ENCODE peak calls at places on chromosomes 16 and 17, in ten cellular contexts. C is tibial artery, W is heart left ventricle, H is AG04449, Q is fibroblast of lung, R is SK-N-SH, E is thyroid gland, Z is lower leg skin, V is upper lobe of left lung, X is body of pancreas. P is an unnamed sample.

GRCh38 chr16:23575834-23576233 is 18.3 kb downstream of the UBFD1 start:
- DNase-seq in X (no peak), C (no peak), E (no peak), W (no peak), R (no peak), Q (no peak), H (no peak), V (no peak), Z (no peak), P (no peak)

GRCh38 chr17:56172517-56172982 is 19.3 kb downstream of the ANKFN1 start:
- DNase-seq in C (no peak), R (no peak), Z (no peak), X (no peak), H (no peak), V (peak; percentile 80), E (peak; percentile 87), W (peak; percentile 56), Q (no peak), P (no peak)

GRCh38 chr16:68072038-68072695 is 13.0 kb upstream of the NFATC3 start:
- DNase-seq in C (no peak), Z (peak; percentile 71), R (no peak), H (peak; percentile 34), E (no peak), Q (no peak), X (no peak), W (no peak), V (no peak), P (peak; percentile 89)

GRCh38 chr16:27633221-27633620 is 83.3 kb downstream of the KATNIP start:
- DNase-seq in Z (no peak), Q (no peak), R (no peak), V (no peak), H (no peak), X (no peak), C (no peak), E (no peak), W (no peak), P (no peak)

GRCh38 chr17:27512511-27513346 is 56.5 kb downstream of the KSR1 start:
- DNase-seq in Q (no peak), W (no peak), C (no peak), R (no peak), X (no peak), H (no peak), Z (no peak), E (peak; percentile 73), V (no peak), P (peak; percentile 34)

GRCh38 chr17:36085710-36086268 is 4.2 kb downstream of the CCL3 start:
- DNase-seq in Q (no peak), H (no peak), V (peak; percentile 33), Z (no peak), W (no peak), R (no peak), C (no peak), X (peak; percentile 55), E (no peak), P (peak; percentile 41)

GRCh38 chr17:72622661-72623433 is 469.6 kb downstream of the SLC39A11 start:
- DNase-seq in Z (no peak), E (no peak), C (no peak), V (no peak), X (no peak), H (no peak), Q (peak; percentile 56), R (no peak), W (no peak), P (no peak)

GRCh38 chr17:15453246-15453645 is 14.2 kb downstream of the CDRT4 start:
- DNase-seq in Z (no peak), Q (peak; percentile 73), X (no peak), W (no peak), C (no peak), H (no peak), E (no peak), V (no peak), R (no peak), P (no peak)

GRCh38 chr17:52106638-52107261 is 51.8 kb downstream of the CA10 start:
- DNase-seq in E (peak; percentile 71), X (peak; percentile 50), H (no peak), V (peak; percentile 22), Q (peak; percentile 8), Z (no peak), R (peak; percentile 69), C (peak; percentile 23), W (no peak), P (peak; percentile 27)

GRCh38 chr17:70144260-70144846 is 25.0 kb upstream of the KCNJ2 start:
- DNase-seq in H (no peak), Z (no peak), R (peak; percentile 47), C (no peak), X (peak; percentile 31), V (no peak), W (no peak), E (no peak), Q (peak; percentile 43), P (peak; percentile 67)

GRCh38 chr17:77602062-77602746 is 356.3 kb upstream of the TNRC6C start:
- DNase-seq in E (peak; percentile 32), R (peak; percentile 59), C (peak; percentile 89), H (peak; percentile 26), X (peak; percentile 32), V (no peak), Q (peak; percentile 65), Z (peak; percentile 58), W (peak; percentile 88), P (peak; percentile 62)

GRCh38 chr17:17044846-17045561 is 2.7 kb downstream of the MPRIP start:
- DNase-seq in W (peak; percentile 75), R (peak; percentile 65), X (no peak), H (no peak), C (no peak), Z (no peak), V (peak; percentile 27), Q (peak; percentile 85), E (peak; percentile 28), P (peak; percentile 77)

GRCh38 chr17:76585649-76586593 is at the start of gene ST6GALNAC2:
- DNase-seq in V (peak; percentile 90), C (peak; percentile 41), X (peak; percentile 78), R (peak; percentile 94), Z (no peak), Q (peak; percentile 40), H (no peak), W (peak; percentile 79), E (peak; percentile 94), P (no peak)

GRCh38 chr17:28093999-28094716 is 51.7 kb downstream of the NLK start:
- DNase-seq in Q (no peak), H (no peak), R (no peak), X (no peak), W (no peak), Z (no peak), E (no peak), C (no peak), V (no peak), P (no peak)

GRCh38 chr17:58756246-58757161 is 850 bp downstream of the PPM1E start:
- DNase-seq in W (no peak), Q (peak; percentile 8), X (no peak), E (peak; percentile 1), R (peak; percentile 83), V (no peak), C (no peak), H (no peak), Z (no peak), P (peak; percentile 5)

GRCh38 chr16:56603589-56603988 is 4.8 kb upstream of the MT2A start:
- DNase-seq in C (peak; percentile 46), V (peak; percentile 55), R (peak; percentile 67), Z (peak; percentile 37), W (peak; percentile 71), E (peak; percentile 62), H (no peak), Q (peak; percentile 37), X (peak; percentile 65), P (peak; percentile 63)

GRCh38 chr17:42107124-42107523 is 5.4 kb downstream of the DHX58 start:
- DNase-seq in Z (no peak), V (no peak), H (no peak), Q (no peak), E (no peak), C (no peak), W (no peak), X (no peak), R (no peak), P (no peak)
- H3K4me3 ChIP-seq in Z (no peak overlapping the region), V (peak overlapping the region; percentile 30), H (no peak overlapping the region), Q (no peak overlapping the region), E (no peak overlapping the region), C (no peak overlapping the region), W (no peak overlapping the region), X (no peak overlapping the region), R (peak overlapping the region; percentile 59), P (no peak overlapping the region)

DNA sequence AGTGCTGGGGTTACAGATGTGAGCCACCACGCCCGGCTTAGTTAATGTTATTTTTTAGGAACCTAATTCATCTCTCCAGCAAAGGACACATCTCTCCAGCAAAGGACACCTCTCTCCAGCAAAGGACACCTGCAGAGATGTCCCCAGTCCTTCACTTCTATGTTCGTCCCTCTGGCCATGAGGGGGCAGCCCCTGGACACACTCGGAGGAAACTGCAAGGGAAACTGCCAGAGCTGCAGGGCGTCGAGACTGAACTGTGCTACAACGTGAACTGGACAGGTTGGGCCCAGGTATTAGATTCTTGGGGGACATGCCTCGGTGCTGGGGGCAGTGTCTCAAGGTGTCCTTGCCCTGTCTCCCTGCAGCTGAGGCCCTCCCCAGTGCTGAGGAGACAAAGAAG is 4.7 kb downstream of the PFAS start:
- DNase-seq in V (peak; percentile 25), X (peak; percentile 77), Z (no peak), H (no peak), W (peak; percentile 49), E (peak; percentile 21), R (no peak), C (no peak), Q (peak; percentile 2), P (peak; percentile 41)
- TF ChIP-seq CTCF in V (no peak), X (peak; percentile 68), Z (no peak), H (no peak), W (peak; percentile 23), E (no peak), R (peak; percentile 42), C (no peak), Q (no peak), P (peak; percentile 61)

GRCh38 chr16:4850211-4850610 is 2.9 kb downstream of the UBN1 start:
- DNase-seq in C (no peak), R (peak; percentile 58), Z (no peak), X (no peak), E (no peak), V (no peak), W (no peak), Q (peak; percentile 18), H (no peak), P (peak; percentile 11)
- H3K4me3 ChIP-seq in C (no peak overlapping the region), R (peak overlapping the region; percentile 29), Z (no peak overlapping the region), X (no peak overlapping the region), E (no peak overlapping the region), V (no peak overlapping the region), W (no peak overlapping the region), Q (peak overlapping the region; percentile 28), H (peak overlapping the region; percentile 18), P (peak overlapping the region; percentile 29)

DNA sequence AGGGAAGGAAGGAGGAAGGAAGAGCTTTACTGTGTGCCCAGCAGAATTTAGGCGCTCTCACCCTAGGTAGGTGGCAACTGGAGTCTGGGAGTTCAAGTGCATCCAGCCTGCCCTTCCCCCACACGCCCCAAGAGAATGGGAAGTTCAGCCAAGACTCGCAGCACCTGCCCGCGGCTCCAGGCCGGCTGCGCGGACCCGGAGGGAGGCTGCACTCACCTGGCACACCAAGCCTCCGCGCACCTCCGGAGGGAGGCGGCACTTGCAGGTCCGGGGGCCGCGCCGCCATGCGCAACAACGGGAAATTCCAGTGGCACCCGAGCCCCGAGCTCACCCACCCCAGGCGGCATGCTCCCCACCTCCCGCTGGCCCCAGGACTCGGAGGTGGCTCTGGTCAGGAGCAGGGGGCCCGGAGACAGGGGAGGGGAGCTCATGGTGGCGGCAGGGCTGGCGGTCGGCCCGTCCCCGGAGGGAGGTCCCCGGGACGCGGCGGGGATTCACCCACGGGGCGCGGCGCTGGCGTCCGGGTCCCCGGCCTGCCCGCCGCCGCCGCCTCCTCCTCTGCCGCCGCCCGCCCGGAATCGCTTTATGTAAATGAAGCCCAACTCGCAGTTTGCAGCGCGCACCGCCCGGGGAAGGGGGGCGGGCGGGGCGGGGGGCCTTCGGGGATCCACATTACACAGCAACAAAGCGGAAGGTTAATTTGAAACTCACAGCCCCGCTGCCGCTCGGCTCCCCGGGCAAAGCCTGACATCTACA is at the start of gene ZFHX3:
- DNase-seq in E (peak; percentile 92), C (peak; percentile 84), W (peak; percentile 84), Q (peak; percentile 66), V (peak; percentile 78), X (peak; percentile 86), R (peak; percentile 82), H (no peak), Z (peak; percentile 76), P (peak; percentile 55)
- TF ChIP-seq CTCF in E (no peak), C (no peak), W (no peak), Q (peak; percentile 10), V (no peak), X (peak; percentile 6), R (no peak), H (no peak), Z (no peak), P (peak; percentile 25)

P was measured in choroid plexus epithelial cell.